ENCODE peak calls at places on chromosomes 2 and 18, in six cellular contexts. L is HepG2, M is K562, S is NB4, I is A549, R is GM12878. P is an unnamed sample.

GRCh38 chr2:31442376-31442775 is 27.8 kb upstream of the XDH start:
- DNase-seq in L (no peak), M (no peak), S (no peak), I (no peak), R (no peak), P (no peak)

GRCh38 chr2:213238753-213239591 is 45.3 kb upstream of the SPAG16 start:
- DNase-seq in L (peak; percentile 97), M (no peak), S (no peak), I (peak; percentile 5), R (no peak), P (peak; percentile 17)

GRCh38 chr2:195414479-195414878 is 242.5 kb upstream of the SLC39A10 start:
- DNase-seq in L (no peak), M (no peak), S (no peak), I (no peak), R (no peak), P (no peak)

GRCh38 chr2:192194866-192195547 is at the start of gene TMEFF2:
- DNase-seq in L (peak; percentile 10), M (peak; percentile 30), S (no peak), I (peak; percentile 95), R (no peak), P (peak; percentile 61)

GRCh38 chr2:240635116-240635997 is 10.1 kb downstream of the GPR35 start:
- DNase-seq in L (no peak), M (no peak), S (no peak), I (no peak), R (no peak), P (no peak)

GRCh38 chr2:11753886-11754704 is 7.7 kb downstream of the LPIN1 start:
- DNase-seq in L (no peak), M (peak; percentile 54), S (peak; percentile 69), I (peak; percentile 31), R (peak; percentile 48), P (peak; percentile 86)

GRCh38 chr2:46365913-46366674 is 68.9 kb downstream of the EPAS1 start:
- DNase-seq in L (no peak), M (peak; percentile 15), S (no peak), I (peak; percentile 27), R (no peak), P (no peak)

GRCh38 chr2:215698566-215698965 is 262.7 kb upstream of the FN1 start:
- DNase-seq in L (no peak), M (no peak), S (no peak), I (no peak), R (no peak), P (no peak)

GRCh38 chr2:239979243-239980023 is 45.7 kb downstream of the NDUFA10 start:
- DNase-seq in L (no peak), M (no peak), S (peak; percentile 78), I (no peak), R (no peak), P (peak; percentile 23)

GRCh38 chr18:74289946-74290478 is 1.8 kb downstream of the CYB5A start:
- DNase-seq in L (no peak), M (no peak), S (no peak), I (no peak), R (no peak), P (no peak)

GRCh38 chr18:22844643-22845042 is 88.5 kb upstream of the RBBP8 start:
- DNase-seq in L (no peak), M (no peak), S (no peak), I (no peak), R (no peak), P (no peak)

GRCh38 chr18:45255142-45255890 is 360.0 kb upstream of the SLC14A2 start:
- DNase-seq in L (no peak), M (no peak), S (no peak), I (no peak), R (no peak), P (no peak)

GRCh38 chr2:118846667-118847446 is 591 bp downstream of the EN1 start:
- DNase-seq in L (no peak), M (peak; percentile 29), S (no peak), I (peak; percentile 43), R (no peak), P (no peak)

GRCh38 chr18:71673954-71674353 is 870.2 kb downstream of the CBLN2 start:
- DNase-seq in L (no peak), M (no peak), S (no peak), I (no peak), R (no peak), P (no peak)

GRCh38 chr2:74502720-74503505 is 3.5 kb upstream of the LBX2 start:
- DNase-seq in L (peak; percentile 63), M (peak; percentile 94), S (peak; percentile 85), I (peak; percentile 79), R (no peak), P (peak; percentile 86)

GRCh38 chr18:11726556-11726955 is 37.5 kb downstream of the GNAL start:
- DNase-seq in L (no peak), M (no peak), S (no peak), I (no peak), R (no peak), P (no peak)

GRCh38 chr2:120346667-120347358 is 877 bp downstream of the INHBB start:
- DNase-seq in L (no peak), M (no peak), S (peak; percentile 46), I (no peak), R (no peak), P (peak; percentile 13)

DNA sequence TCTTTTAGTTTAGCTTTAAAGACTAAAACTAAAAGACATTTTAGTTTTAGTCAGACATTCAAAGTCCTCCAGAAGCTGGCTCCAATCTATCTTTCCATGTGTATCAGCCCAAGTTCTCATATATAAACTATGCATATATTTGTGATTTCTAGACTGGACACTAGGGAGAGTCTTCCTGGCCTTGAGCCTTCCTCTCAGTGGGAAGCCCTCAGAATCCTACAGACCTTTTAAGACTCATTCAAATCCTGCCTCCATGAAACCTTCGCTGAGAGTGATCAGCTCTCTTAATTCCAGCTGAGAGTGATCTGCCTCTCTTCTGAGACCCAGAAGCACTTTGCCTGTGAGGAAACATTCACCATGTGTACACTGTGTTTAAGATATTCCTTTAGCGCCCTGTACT is 452.7 kb downstream of the TGIF1 start:
- DNase-seq in L (no peak), M (no peak), S (no peak), I (no peak), R (no peak), P (no peak)
- TF ChIP-seq MYC in L (no peak), M (no peak), S (no peak), I (no peak), R (no peak), P (no peak)

DNA sequence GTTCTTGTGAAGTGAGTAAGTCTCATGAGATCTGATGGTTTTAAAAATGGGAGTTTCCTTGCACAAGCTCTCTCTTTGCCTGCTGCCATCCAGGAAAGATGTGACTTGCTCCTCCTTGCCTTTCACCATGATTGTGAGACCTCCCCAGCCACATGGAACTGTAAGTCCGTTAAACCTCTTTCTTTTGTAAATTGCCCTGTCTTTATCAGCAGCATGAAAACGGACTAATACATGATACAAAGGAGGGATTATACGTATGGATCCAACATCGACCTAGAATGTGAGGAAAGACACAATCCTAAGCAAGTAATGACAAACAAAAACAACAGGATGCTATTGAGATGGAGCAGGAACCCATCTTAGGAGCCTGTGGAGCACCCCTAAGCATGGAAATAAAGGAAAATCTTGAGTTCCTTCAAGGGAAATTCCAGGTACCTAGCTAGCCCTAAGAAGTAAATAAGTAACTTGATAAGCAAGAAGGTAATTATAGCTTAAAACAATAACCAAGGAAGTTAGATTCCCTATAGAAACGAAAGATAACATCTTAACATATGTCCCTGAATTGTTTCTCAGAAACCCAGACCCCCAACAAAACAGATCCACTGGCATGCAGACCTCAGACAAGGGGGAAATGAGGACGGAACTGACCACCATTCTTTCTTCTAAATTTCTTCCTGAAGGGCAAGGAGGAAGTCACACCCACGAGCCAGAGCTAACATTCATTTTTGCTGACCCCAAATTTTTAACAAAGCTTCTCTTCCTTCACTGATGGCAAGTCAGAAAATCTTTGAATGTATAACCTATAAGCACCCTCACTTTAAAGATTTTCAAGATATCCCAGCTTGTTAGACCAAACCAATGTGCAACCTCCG is 1.4 kb upstream of the TNFRSF11A start:
- DNase-seq in L (no peak), M (no peak), S (no peak), I (no peak), R (no peak), P (no peak)
- TF ChIP-seq POLR2A in L (no peak), M (no peak), S (no peak), I (no peak), R (no peak), P (no peak)

GRCh38 chr18:76405761-76406356 is 89.2 kb downstream of the ZNF516 start:
- DNase-seq in L (peak; percentile 34), M (peak; percentile 44), S (peak; percentile 60), I (peak; percentile 43), R (no peak), P (peak; percentile 34)
- TF ChIP-seq MYC in L (no peak), M (no peak), S (no peak), I (no peak), R (no peak), P (no peak)

DNA sequence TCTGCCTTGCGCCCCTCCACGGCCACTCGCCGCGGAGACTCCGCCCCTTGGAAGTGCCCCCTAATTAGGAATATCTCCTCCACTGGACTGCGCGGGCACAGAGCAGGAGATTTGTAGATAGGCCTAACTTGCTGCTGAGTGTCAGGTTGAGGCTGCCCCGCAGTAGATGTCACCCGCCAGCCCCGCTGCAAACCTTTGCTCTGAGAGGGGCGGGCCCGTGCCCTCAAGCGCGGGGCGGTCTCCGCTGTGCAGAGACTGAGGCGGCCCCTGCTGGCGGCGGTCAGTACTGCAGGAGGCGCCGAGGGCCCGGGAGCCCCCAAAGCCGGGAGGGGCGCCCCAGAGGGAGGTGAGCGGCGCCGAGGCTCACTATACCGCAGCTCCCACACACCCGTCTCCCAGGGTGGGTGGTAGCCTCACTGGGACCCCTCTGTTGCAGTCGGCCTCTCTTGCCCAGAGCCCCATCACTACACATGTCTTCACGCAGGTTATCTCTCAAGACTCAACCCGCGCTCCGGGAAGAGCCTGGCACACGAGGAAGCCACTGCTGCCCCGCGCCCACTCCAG is 2.9 kb upstream of the NEURL3 start:
- DNase-seq in L (peak; percentile 57), M (peak; percentile 74), S (peak; percentile 74), I (peak; percentile 60), R (no peak), P (peak; percentile 54)
- TF ChIP-seq POLR2A in L (no peak), M (no peak), S (no peak), I (no peak), R (no peak), P (no peak)

P was measured in endothelial cell of umbilical vein.